ENCODE peak calls at places on chromosomes 6 and 20, in eight cellular contexts. One of them, this sample, is unnamed.
A peak's percentile ranks its signal among the peaks of the same experiment; 100 is the strongest.

GRCh38 chr6:22959571-22959970 is 390.2 kb downstream of the HDGFL1 start:
- DNase-seq in stomach: no peak
- DNase-seq in A549: no peak
- DNase-seq in suprapubic skin: no peak
- DNase-seq in transverse colon: no peak
- DNase-seq in sigmoid colon: no peak
- DNase-seq in tibial nerve: no peak
- DNase-seq in H1: no peak
- DNase-seq in this sample: no peak

GRCh38 chr6:95321106-95321505 is 256.2 kb upstream of the MANEA start:
- DNase-seq in transverse colon: no peak
- DNase-seq in H1: no peak
- DNase-seq in A549: no peak
- DNase-seq in sigmoid colon: no peak
- DNase-seq in suprapubic skin: no peak
- DNase-seq in tibial nerve: no peak
- DNase-seq in stomach: no peak
- DNase-seq in this sample: no peak

GRCh38 chr6:57421503-57421902 is 104.1 kb downstream of the PRIM2 start:
- DNase-seq in H1: no peak
- DNase-seq in stomach: no peak
- DNase-seq in tibial nerve: no peak
- DNase-seq in sigmoid colon: no peak
- DNase-seq in transverse colon: no peak
- DNase-seq in A549: no peak
- DNase-seq in suprapubic skin: no peak
- DNase-seq in this sample: no peak

GRCh38 chr6:160088069-160088773 is 33.4 kb upstream of the SLC22A1 start:
- DNase-seq in stomach: peak; percentile 60
- DNase-seq in tibial nerve: peak; percentile 57
- DNase-seq in H1: no peak
- DNase-seq in A549: peak; percentile 80
- DNase-seq in suprapubic skin: no peak
- DNase-seq in sigmoid colon: peak; percentile 86
- DNase-seq in transverse colon: peak; percentile 74
- DNase-seq in this sample: peak; percentile 94

GRCh38 chr6:37818536-37819176 is 871 bp upstream of the ZFAND3 start:
- DNase-seq in stomach: peak; percentile 98
- DNase-seq in H1: peak; percentile 91
- DNase-seq in sigmoid colon: peak; percentile 99
- DNase-seq in suprapubic skin: peak; percentile 97
- DNase-seq in A549: peak; percentile 83
- DNase-seq in transverse colon: peak; percentile 97
- DNase-seq in tibial nerve: peak; percentile 83
- DNase-seq in this sample: peak; percentile 99

GRCh38 chr6:69138893-69139494 is 503.9 kb downstream of the ADGRB3 start:
- DNase-seq in A549: no peak
- DNase-seq in sigmoid colon: no peak
- DNase-seq in stomach: no peak
- DNase-seq in transverse colon: no peak
- DNase-seq in suprapubic skin: no peak
- DNase-seq in H1: no peak
- DNase-seq in tibial nerve: no peak
- DNase-seq in this sample: no peak

GRCh38 chr20:38180781-38181180 is 15.7 kb upstream of the TGM2 start:
- DNase-seq in stomach: no peak
- DNase-seq in tibial nerve: no peak
- DNase-seq in transverse colon: no peak
- DNase-seq in A549: no peak
- DNase-seq in H1: no peak
- DNase-seq in sigmoid colon: peak; percentile 13
- DNase-seq in suprapubic skin: no peak
- DNase-seq in this sample: no peak

GRCh38 chr20:10861086-10861485 is 187.3 kb upstream of the JAG1 start:
- DNase-seq in H1: no peak
- DNase-seq in A549: no peak
- DNase-seq in transverse colon: no peak
- DNase-seq in sigmoid colon: no peak
- DNase-seq in tibial nerve: no peak
- DNase-seq in suprapubic skin: no peak
- DNase-seq in stomach: no peak
- DNase-seq in this sample: no peak

GRCh38 chr6:32608374-32608773 is 18.7 kb upstream of the HLA-DRB1 start:
- DNase-seq in A549: no peak
- DNase-seq in sigmoid colon: no peak
- DNase-seq in stomach: no peak
- DNase-seq in H1: no peak
- DNase-seq in suprapubic skin: no peak
- DNase-seq in tibial nerve: no peak
- DNase-seq in transverse colon: no peak
- DNase-seq in this sample: no peak

GRCh38 chr20:39190666-39191570 is 228.8 kb downstream of the DHX35 start:
- DNase-seq in suprapubic skin: no peak
- DNase-seq in transverse colon: no peak
- DNase-seq in A549: peak; percentile 74
- DNase-seq in tibial nerve: no peak
- DNase-seq in H1: peak; percentile 38
- DNase-seq in stomach: no peak
- DNase-seq in sigmoid colon: no peak
- DNase-seq in this sample: no peak

GRCh38 chr6:34274129-34274528 is 25.3 kb upstream of the SMIM29 start:
- DNase-seq in suprapubic skin: no peak
- DNase-seq in stomach: no peak
- DNase-seq in tibial nerve: no peak
- DNase-seq in H1: no peak
- DNase-seq in A549: no peak
- DNase-seq in transverse colon: no peak
- DNase-seq in sigmoid colon: no peak
- DNase-seq in this sample: no peak

GRCh38 chr6:49856282-49856681 is 10.1 kb downstream of the CRISP1 start:
- DNase-seq in A549: no peak
- DNase-seq in sigmoid colon: no peak
- DNase-seq in tibial nerve: no peak
- DNase-seq in H1: no peak
- DNase-seq in suprapubic skin: no peak
- DNase-seq in stomach: no peak
- DNase-seq in transverse colon: no peak
- DNase-seq in this sample: no peak

GRCh38 chr6:130517444-130517931 is 151.7 kb downstream of the TMEM200A start:
- DNase-seq in tibial nerve: no peak
- DNase-seq in suprapubic skin: no peak
- DNase-seq in sigmoid colon: no peak
- DNase-seq in A549: no peak
- DNase-seq in H1: no peak
- DNase-seq in transverse colon: no peak
- DNase-seq in stomach: no peak
- DNase-seq in this sample: no peak

GRCh38 chr20:37903317-37904007 is 535 bp downstream of the VSTM2L start:
- DNase-seq in transverse colon: no peak
- DNase-seq in sigmoid colon: no peak
- DNase-seq in A549: peak; percentile 41
- DNase-seq in tibial nerve: no peak
- DNase-seq in suprapubic skin: no peak
- DNase-seq in stomach: no peak
- DNase-seq in H1: no peak
- DNase-seq in this sample: no peak

GRCh38 chr20:64010711-64011237 is 25.2 kb upstream of the C20orf204 start:
- DNase-seq in A549: no peak
- DNase-seq in suprapubic skin: no peak
- DNase-seq in stomach: no peak
- DNase-seq in H1: no peak
- DNase-seq in sigmoid colon: no peak
- DNase-seq in tibial nerve: no peak
- DNase-seq in transverse colon: no peak
- DNase-seq in this sample: no peak

GRCh38 chr6:4402477-4402976 is 267.2 kb upstream of the ECI2 start:
- DNase-seq in A549: peak; percentile 35
- DNase-seq in H1: no peak
- DNase-seq in stomach: no peak
- DNase-seq in sigmoid colon: no peak
- DNase-seq in tibial nerve: no peak
- DNase-seq in transverse colon: no peak
- DNase-seq in suprapubic skin: no peak
- DNase-seq in this sample: no peak

GRCh38 chr6:18536693-18537092 is 149.5 kb downstream of the RNF144B start:
- DNase-seq in suprapubic skin: no peak
- DNase-seq in transverse colon: no peak
- DNase-seq in A549: no peak
- DNase-seq in tibial nerve: no peak
- DNase-seq in sigmoid colon: no peak
- DNase-seq in stomach: no peak
- DNase-seq in H1: no peak
- DNase-seq in this sample: peak; percentile 74

GRCh38 chr6:71913431-71913830 is 27.1 kb downstream of the RIMS1 start:
- DNase-seq in stomach: no peak
- DNase-seq in A549: no peak
- DNase-seq in tibial nerve: no peak
- DNase-seq in suprapubic skin: no peak
- DNase-seq in transverse colon: no peak
- DNase-seq in H1: no peak
- DNase-seq in sigmoid colon: no peak
- DNase-seq in this sample: no peak

GRCh38 chr6:122712864-122713612 is 66.5 kb upstream of the FABP7 start:
- DNase-seq in H1: no peak
- DNase-seq in A549: no peak
- DNase-seq in sigmoid colon: no peak
- DNase-seq in suprapubic skin: no peak
- DNase-seq in stomach: no peak
- DNase-seq in tibial nerve: no peak
- DNase-seq in transverse colon: no peak
- DNase-seq in this sample: no peak

GRCh38 chr6:130598021-130598989 is 228.9 kb upstream of the SMLR1 start:
- DNase-seq in sigmoid colon: no peak
- DNase-seq in H1: no peak
- DNase-seq in tibial nerve: no peak
- DNase-seq in A549: no peak
- DNase-seq in transverse colon: no peak
- DNase-seq in stomach: no peak
- DNase-seq in suprapubic skin: no peak
- DNase-seq in this sample: no peak

GRCh38 chr20:58054744-58055373 is 173.6 kb downstream of the ANKRD60 start:
- DNase-seq in transverse colon: peak; percentile 14
- DNase-seq in H1: no peak
- DNase-seq in tibial nerve: no peak
- DNase-seq in A549: no peak
- DNase-seq in sigmoid colon: no peak
- DNase-seq in suprapubic skin: peak; percentile 87
- DNase-seq in stomach: no peak
- DNase-seq in this sample: peak; percentile 88

GRCh38 chr6:43517503-43518357 is 841 bp downstream of the POLR1C start:
- DNase-seq in A549: no peak
- DNase-seq in sigmoid colon: no peak
- DNase-seq in transverse colon: no peak
- DNase-seq in stomach: no peak
- DNase-seq in tibial nerve: no peak
- DNase-seq in suprapubic skin: no peak
- DNase-seq in H1: no peak
- DNase-seq in this sample: no peak

DNA sequence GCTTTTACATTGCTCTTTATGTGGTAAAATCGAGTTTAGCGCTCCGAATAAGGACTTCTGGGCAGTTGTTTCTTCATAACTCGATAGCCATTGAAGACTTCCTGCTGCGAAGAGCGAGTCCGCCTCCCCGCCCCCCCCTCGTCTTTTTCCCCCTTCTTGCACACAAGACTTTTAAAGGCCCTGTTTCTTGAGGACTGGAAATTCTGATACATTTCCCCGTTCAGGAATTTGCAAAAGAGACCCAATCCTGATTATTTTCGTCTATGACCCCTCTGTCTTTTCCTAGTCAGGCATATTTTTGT is 1.6 kb upstream of the CITED2 start:
- DNase-seq in H1: no peak
- DNase-seq in transverse colon: no peak
- DNase-seq in suprapubic skin: no peak
- DNase-seq in A549: no peak
- DNase-seq in tibial nerve: no peak
- DNase-seq in sigmoid colon: peak; percentile 69
- DNase-seq in stomach: no peak
- DNase-seq in this sample: peak; percentile 91
- TF ChIP-seq EP300 in H1: no peak
- TF ChIP-seq EP300 in transverse colon: no peak
- TF ChIP-seq EP300 in suprapubic skin: no peak
- TF ChIP-seq EP300 in A549: no peak
- TF ChIP-seq EP300 in tibial nerve: no peak
- TF ChIP-seq EP300 in sigmoid colon: no peak
- TF ChIP-seq EP300 in stomach: no peak
- TF ChIP-seq EP300 in this sample: no peak

GRCh38 chr6:170438402-170438753 is 114.7 kb downstream of the PSMB1 start:
- DNase-seq in sigmoid colon: peak; percentile 86
- DNase-seq in stomach: peak; percentile 71
- DNase-seq in A549: peak; percentile 62
- DNase-seq in H1: peak; percentile 27
- DNase-seq in transverse colon: peak; percentile 84
- DNase-seq in suprapubic skin: peak; percentile 87
- DNase-seq in tibial nerve: peak; percentile 66
- DNase-seq in this sample: peak; percentile 96
- TF ChIP-seq POLR2A in sigmoid colon: no peak
- TF ChIP-seq POLR2A in stomach: no peak
- TF ChIP-seq POLR2A in A549: no peak
- TF ChIP-seq POLR2A in H1: no peak
- TF ChIP-seq POLR2A in transverse colon: no peak
- TF ChIP-seq POLR2A in suprapubic skin: no peak
- TF ChIP-seq POLR2A in tibial nerve: no peak
- TF ChIP-seq POLR2A in this sample: no peak

DNA sequence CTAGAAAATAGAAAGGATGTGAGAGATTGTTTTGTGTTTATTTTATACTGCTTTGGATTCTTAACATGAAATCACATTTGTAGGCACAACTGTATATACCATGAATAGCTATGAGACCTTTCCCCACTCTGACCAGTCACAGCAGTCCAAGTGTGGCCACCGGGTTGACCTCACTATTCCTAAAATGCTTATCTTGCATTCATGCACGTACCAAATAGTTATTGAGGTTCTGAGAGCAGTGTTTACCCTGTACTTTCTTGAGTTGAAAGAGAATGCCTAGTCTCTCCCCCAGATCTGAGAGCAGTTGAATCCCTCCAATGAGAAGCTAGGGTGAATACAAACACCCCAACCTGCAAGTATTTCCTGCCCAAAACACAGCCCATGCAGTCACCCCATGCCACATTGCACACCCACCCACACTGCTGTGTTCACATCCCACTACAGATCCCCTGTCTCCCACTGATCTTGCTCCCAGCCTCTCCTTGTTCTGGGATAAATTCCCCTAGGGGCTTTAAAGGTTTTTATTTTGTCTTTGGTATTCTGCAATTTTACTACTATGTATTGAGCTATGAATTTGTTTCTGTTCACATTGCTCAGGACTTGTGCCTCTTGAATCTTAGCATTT is 51.6 kb downstream of the GOPC start:
- DNase-seq in sigmoid colon: no peak
- DNase-seq in A549: no peak
- DNase-seq in stomach: no peak
- DNase-seq in suprapubic skin: no peak
- DNase-seq in H1: no peak
- DNase-seq in transverse colon: no peak
- DNase-seq in tibial nerve: no peak
- DNase-seq in this sample: no peak
- TF ChIP-seq EP300 in sigmoid colon: no peak
- TF ChIP-seq EP300 in A549: no peak
- TF ChIP-seq EP300 in stomach: no peak
- TF ChIP-seq EP300 in suprapubic skin: no peak
- TF ChIP-seq EP300 in H1: no peak
- TF ChIP-seq EP300 in transverse colon: no peak
- TF ChIP-seq EP300 in tibial nerve: no peak
- TF ChIP-seq EP300 in this sample: no peak

GRCh38 chr20:24658920-24659660 is 189.7 kb downstream of the SYNDIG1 start:
- DNase-seq in H1: no peak
- DNase-seq in tibial nerve: no peak
- DNase-seq in A549: no peak
- DNase-seq in stomach: no peak
- DNase-seq in sigmoid colon: no peak
- DNase-seq in transverse colon: no peak
- DNase-seq in suprapubic skin: no peak
- DNase-seq in this sample: no peak
- TF ChIP-seq POLR2A in H1: no peak
- TF ChIP-seq POLR2A in tibial nerve: no peak
- TF ChIP-seq POLR2A in A549: no peak
- TF ChIP-seq POLR2A in stomach: no peak
- TF ChIP-seq POLR2A in sigmoid colon: no peak
- TF ChIP-seq POLR2A in transverse colon: no peak
- TF ChIP-seq POLR2A in suprapubic skin: no peak
- TF ChIP-seq POLR2A in this sample: no peak

This sample was measured in esophagus muscularis mucosa.